ENCODE peak calls at places on chromosomes 6 and 20, in five cellular contexts. Y is Caki2, D is astrocyte of the spinal cord, Q is fibroblast of pulmonary artery, O is NCI-H2081 treated with DMSO at 0.1 percent for 48 hours. L is an unnamed sample.

GRCh38 chr6:7691675-7692452 is 34.0 kb upstream of the BMP6 start:
- DNase-seq in Y (peak), D (peak), Q (peak), O (no peak), L (peak)

GRCh38 chr20:44422083-44422482 is 53.6 kb upstream of the TTPAL start:
- DNase-seq in Y (peak), D (peak), Q (peak), O (no peak), L (no peak)

GRCh38 chr20:41770427-41770826 is 152.2 kb upstream of the CHD6 start:
- DNase-seq in Y (no peak), D (no peak), Q (no peak), O (no peak), L (no peak)

GRCh38 chr6:105810105-105810921 is 275.8 kb upstream of the PRDM1 start:
- DNase-seq in Y (peak), D (peak), Q (peak), O (no peak), L (peak)

GRCh38 chr20:56716806-56717205 is 87.7 kb downstream of the TFAP2C start:
- DNase-seq in Y (no peak), D (no peak), Q (no peak), O (no peak), L (no peak)

GRCh38 chr20:20396794-20397193 is 28.9 kb downstream of the INSM1 start:
- DNase-seq in Y (no peak), D (no peak), Q (no peak), O (no peak), L (no peak)

GRCh38 chr6:120826253-120826652 is 508.0 kb downstream of the TBC1D32 start:
- DNase-seq in Y (peak), D (peak), Q (peak), O (no peak), L (peak)

GRCh38 chr6:131979515-131980337 is 28.6 kb upstream of the CCN2 start:
- DNase-seq in Y (peak), D (peak), Q (peak), O (no peak), L (no peak)

GRCh38 chr6:39403304-39403703 is 80.8 kb upstream of the KCNK16 start:
- DNase-seq in Y (no peak), D (no peak), Q (no peak), O (no peak), L (no peak)

GRCh38 chr20:62310757-62311121 is 7.9 kb downstream of the ADRM1 start:
- DNase-seq in Y (no peak), D (no peak), Q (no peak), O (no peak), L (no peak)

GRCh38 chr20:47950103-47950502 is 164.8 kb upstream of the SULF2 start:
- DNase-seq in Y (peak), D (no peak), Q (peak), O (no peak), L (no peak)

GRCh38 chr6:93136111-93136510 is 283.2 kb downstream of the EPHA7 start:
- DNase-seq in Y (no peak), D (no peak), Q (no peak), O (no peak), L (no peak)

GRCh38 chr20:46757754-46758678 is 48.6 kb downstream of the SLC2A10 start:
- DNase-seq in Y (peak), D (peak), Q (peak), O (peak), L (peak)

GRCh38 chr20:35917077-35917476 is 37.2 kb downstream of the SCAND1 start:
- DNase-seq in Y (no peak), D (no peak), Q (no peak), O (no peak), L (no peak)

GRCh38 chr6:138682722-138683521 is 90.6 kb upstream of the CCDC28A start:
- DNase-seq in Y (peak), D (peak), Q (peak), O (no peak), L (peak)

GRCh38 chr6:14254505-14254904 is 136.9 kb downstream of the CD83 start:
- DNase-seq in Y (no peak), D (no peak), Q (no peak), O (no peak), L (no peak)